ENCODE peak calls at places on chromosomes 5 and 9, in nine cellular contexts. One of them, this sample, is unnamed.
A peak's percentile ranks its signal among the peaks of the same experiment; 100 is the strongest.

GRCh38 chr5:159775890-159776289 is 140.4 kb upstream of the ADRA1B start:
- DNase-seq in NCI-H1092 treated with DMSO at 0.1 percent for 48 hours: no peak
- DNase-seq in upper lobe of left lung: no peak
- DNase-seq in activated naive CD8-positive, alpha-beta T cell treated with anti-CD3 and anti-CD28 coated beads, Interleukin-2, amount 50 U/mL, for 16 hours: no peak
- DNase-seq in stimulated activated CD4-positive, alpha-beta T cell treated with anti-CD3 and anti-CD28 coated beads, Interleukin-4, amount 100 ng/mL, for 48 hours: no peak
- DNase-seq in activated B cell treated with CpG ODN at 0.5 μM for 24 hours: no peak
- DNase-seq in NCI-H2081: no peak
- DNase-seq in GF-D8: no peak
- DNase-seq in stimulated activated naive CD8-positive, alpha-beta T cell treated with anti-CD3 and anti-CD28 coated beads, Interleukin-15, amount 100 ng/mL, for 72 hours: no peak
- DNase-seq in this sample: no peak

GRCh38 chr5:96288845-96289185 is 144.2 kb downstream of the PCSK1 start:
- DNase-seq in activated B cell treated with CpG ODN at 0.5 μM for 24 hours: no peak
- DNase-seq in NCI-H2081: no peak
- DNase-seq in stimulated activated CD4-positive, alpha-beta T cell treated with anti-CD3 and anti-CD28 coated beads, Interleukin-4, amount 100 ng/mL, for 48 hours: no peak
- DNase-seq in GF-D8: no peak
- DNase-seq in NCI-H1092 treated with DMSO at 0.1 percent for 48 hours: no peak
- DNase-seq in stimulated activated naive CD8-positive, alpha-beta T cell treated with anti-CD3 and anti-CD28 coated beads, Interleukin-15, amount 100 ng/mL, for 72 hours: no peak
- DNase-seq in upper lobe of left lung: no peak
- DNase-seq in activated naive CD8-positive, alpha-beta T cell treated with anti-CD3 and anti-CD28 coated beads, Interleukin-2, amount 50 U/mL, for 16 hours: no peak
- DNase-seq in this sample: no peak

GRCh38 chr5:156475831-156476551 is 149.0 kb downstream of the SGCD start:
- DNase-seq in stimulated activated CD4-positive, alpha-beta T cell treated with anti-CD3 and anti-CD28 coated beads, Interleukin-4, amount 100 ng/mL, for 48 hours: no peak
- DNase-seq in upper lobe of left lung: no peak
- DNase-seq in NCI-H2081: no peak
- DNase-seq in GF-D8: no peak
- DNase-seq in stimulated activated naive CD8-positive, alpha-beta T cell treated with anti-CD3 and anti-CD28 coated beads, Interleukin-15, amount 100 ng/mL, for 72 hours: no peak
- DNase-seq in NCI-H1092 treated with DMSO at 0.1 percent for 48 hours: no peak
- DNase-seq in activated B cell treated with CpG ODN at 0.5 μM for 24 hours: no peak
- DNase-seq in activated naive CD8-positive, alpha-beta T cell treated with anti-CD3 and anti-CD28 coated beads, Interleukin-2, amount 50 U/mL, for 16 hours: no peak
- DNase-seq in this sample: no peak

GRCh38 chr5:74243634-74244033 is 396.9 kb downstream of the ENC1 start:
- DNase-seq in NCI-H2081: no peak
- DNase-seq in stimulated activated naive CD8-positive, alpha-beta T cell treated with anti-CD3 and anti-CD28 coated beads, Interleukin-15, amount 100 ng/mL, for 72 hours: no peak
- DNase-seq in NCI-H1092 treated with DMSO at 0.1 percent for 48 hours: no peak
- DNase-seq in stimulated activated CD4-positive, alpha-beta T cell treated with anti-CD3 and anti-CD28 coated beads, Interleukin-4, amount 100 ng/mL, for 48 hours: no peak
- DNase-seq in GF-D8: no peak
- DNase-seq in upper lobe of left lung: no peak
- DNase-seq in activated naive CD8-positive, alpha-beta T cell treated with anti-CD3 and anti-CD28 coated beads, Interleukin-2, amount 50 U/mL, for 16 hours: no peak
- DNase-seq in activated B cell treated with CpG ODN at 0.5 μM for 24 hours: no peak
- DNase-seq in this sample: no peak

GRCh38 chr5:141865406-141865805 is 12.8 kb downstream of the PCDH1 start:
- DNase-seq in activated naive CD8-positive, alpha-beta T cell treated with anti-CD3 and anti-CD28 coated beads, Interleukin-2, amount 50 U/mL, for 16 hours: no peak
- DNase-seq in stimulated activated CD4-positive, alpha-beta T cell treated with anti-CD3 and anti-CD28 coated beads, Interleukin-4, amount 100 ng/mL, for 48 hours: no peak
- DNase-seq in NCI-H1092 treated with DMSO at 0.1 percent for 48 hours: no peak
- DNase-seq in upper lobe of left lung: no peak
- DNase-seq in GF-D8: no peak
- DNase-seq in stimulated activated naive CD8-positive, alpha-beta T cell treated with anti-CD3 and anti-CD28 coated beads, Interleukin-15, amount 100 ng/mL, for 72 hours: no peak
- DNase-seq in activated B cell treated with CpG ODN at 0.5 μM for 24 hours: no peak
- DNase-seq in NCI-H2081: no peak
- DNase-seq in this sample: no peak

GRCh38 chr9:5643005-5643624 is 14.2 kb downstream of the RIC1 start:
- DNase-seq in stimulated activated naive CD8-positive, alpha-beta T cell treated with anti-CD3 and anti-CD28 coated beads, Interleukin-15, amount 100 ng/mL, for 72 hours: no peak
- DNase-seq in activated B cell treated with CpG ODN at 0.5 μM for 24 hours: no peak
- DNase-seq in NCI-H2081: no peak
- DNase-seq in NCI-H1092 treated with DMSO at 0.1 percent for 48 hours: no peak
- DNase-seq in activated naive CD8-positive, alpha-beta T cell treated with anti-CD3 and anti-CD28 coated beads, Interleukin-2, amount 50 U/mL, for 16 hours: no peak
- DNase-seq in stimulated activated CD4-positive, alpha-beta T cell treated with anti-CD3 and anti-CD28 coated beads, Interleukin-4, amount 100 ng/mL, for 48 hours: no peak
- DNase-seq in GF-D8: no peak
- DNase-seq in upper lobe of left lung: no peak
- DNase-seq in this sample: no peak

GRCh38 chr9:110252509-110253139 is 3.7 kb downstream of the TXN start:
- DNase-seq in NCI-H2081: no peak
- DNase-seq in stimulated activated naive CD8-positive, alpha-beta T cell treated with anti-CD3 and anti-CD28 coated beads, Interleukin-15, amount 100 ng/mL, for 72 hours: no peak
- DNase-seq in NCI-H1092 treated with DMSO at 0.1 percent for 48 hours: no peak
- DNase-seq in activated naive CD8-positive, alpha-beta T cell treated with anti-CD3 and anti-CD28 coated beads, Interleukin-2, amount 50 U/mL, for 16 hours: no peak
- DNase-seq in activated B cell treated with CpG ODN at 0.5 μM for 24 hours: no peak
- DNase-seq in upper lobe of left lung: no peak
- DNase-seq in stimulated activated CD4-positive, alpha-beta T cell treated with anti-CD3 and anti-CD28 coated beads, Interleukin-4, amount 100 ng/mL, for 48 hours: no peak
- DNase-seq in GF-D8: no peak
- DNase-seq in this sample: no peak

GRCh38 chr5:173969167-173970049 is 19.6 kb upstream of the C5orf47 start:
- DNase-seq in stimulated activated CD4-positive, alpha-beta T cell treated with anti-CD3 and anti-CD28 coated beads, Interleukin-4, amount 100 ng/mL, for 48 hours: no peak
- DNase-seq in NCI-H2081: no peak
- DNase-seq in activated B cell treated with CpG ODN at 0.5 μM for 24 hours: no peak
- DNase-seq in NCI-H1092 treated with DMSO at 0.1 percent for 48 hours: no peak
- DNase-seq in upper lobe of left lung: peak; percentile 39
- DNase-seq in stimulated activated naive CD8-positive, alpha-beta T cell treated with anti-CD3 and anti-CD28 coated beads, Interleukin-15, amount 100 ng/mL, for 72 hours: no peak
- DNase-seq in GF-D8: no peak
- DNase-seq in activated naive CD8-positive, alpha-beta T cell treated with anti-CD3 and anti-CD28 coated beads, Interleukin-2, amount 50 U/mL, for 16 hours: no peak
- DNase-seq in this sample: no peak

GRCh38 chr5:14250094-14250777 is 107.1 kb downstream of the TRIO start:
- DNase-seq in stimulated activated CD4-positive, alpha-beta T cell treated with anti-CD3 and anti-CD28 coated beads, Interleukin-4, amount 100 ng/mL, for 48 hours: no peak
- DNase-seq in NCI-H1092 treated with DMSO at 0.1 percent for 48 hours: peak; percentile 84
- DNase-seq in activated naive CD8-positive, alpha-beta T cell treated with anti-CD3 and anti-CD28 coated beads, Interleukin-2, amount 50 U/mL, for 16 hours: no peak
- DNase-seq in activated B cell treated with CpG ODN at 0.5 μM for 24 hours: no peak
- DNase-seq in GF-D8: peak; percentile 55
- DNase-seq in stimulated activated naive CD8-positive, alpha-beta T cell treated with anti-CD3 and anti-CD28 coated beads, Interleukin-15, amount 100 ng/mL, for 72 hours: no peak
- DNase-seq in NCI-H2081: peak; percentile 82
- DNase-seq in upper lobe of left lung: peak; percentile 50
- DNase-seq in this sample: no peak

GRCh38 chr9:25094518-25094917 is 548.8 kb upstream of the IZUMO3 start:
- DNase-seq in NCI-H1092 treated with DMSO at 0.1 percent for 48 hours: no peak
- DNase-seq in NCI-H2081: no peak
- DNase-seq in activated B cell treated with CpG ODN at 0.5 μM for 24 hours: no peak
- DNase-seq in stimulated activated naive CD8-positive, alpha-beta T cell treated with anti-CD3 and anti-CD28 coated beads, Interleukin-15, amount 100 ng/mL, for 72 hours: no peak
- DNase-seq in stimulated activated CD4-positive, alpha-beta T cell treated with anti-CD3 and anti-CD28 coated beads, Interleukin-4, amount 100 ng/mL, for 48 hours: no peak
- DNase-seq in GF-D8: no peak
- DNase-seq in upper lobe of left lung: no peak
- DNase-seq in activated naive CD8-positive, alpha-beta T cell treated with anti-CD3 and anti-CD28 coated beads, Interleukin-2, amount 50 U/mL, for 16 hours: no peak
- DNase-seq in this sample: no peak

GRCh38 chr9:68869020-68869419 is 144.9 kb downstream of the PRKACG start:
- DNase-seq in upper lobe of left lung: no peak
- DNase-seq in NCI-H1092 treated with DMSO at 0.1 percent for 48 hours: no peak
- DNase-seq in activated naive CD8-positive, alpha-beta T cell treated with anti-CD3 and anti-CD28 coated beads, Interleukin-2, amount 50 U/mL, for 16 hours: no peak
- DNase-seq in GF-D8: no peak
- DNase-seq in stimulated activated CD4-positive, alpha-beta T cell treated with anti-CD3 and anti-CD28 coated beads, Interleukin-4, amount 100 ng/mL, for 48 hours: no peak
- DNase-seq in NCI-H2081: no peak
- DNase-seq in activated B cell treated with CpG ODN at 0.5 μM for 24 hours: no peak
- DNase-seq in stimulated activated naive CD8-positive, alpha-beta T cell treated with anti-CD3 and anti-CD28 coated beads, Interleukin-15, amount 100 ng/mL, for 72 hours: no peak
- DNase-seq in this sample: no peak

GRCh38 chr5:176647870-176648466 is 684 bp downstream of the TSPAN17 start:
- DNase-seq in activated naive CD8-positive, alpha-beta T cell treated with anti-CD3 and anti-CD28 coated beads, Interleukin-2, amount 50 U/mL, for 16 hours: no peak
- DNase-seq in NCI-H1092 treated with DMSO at 0.1 percent for 48 hours: peak; percentile 10
- DNase-seq in stimulated activated CD4-positive, alpha-beta T cell treated with anti-CD3 and anti-CD28 coated beads, Interleukin-4, amount 100 ng/mL, for 48 hours: no peak
- DNase-seq in NCI-H2081: no peak
- DNase-seq in stimulated activated naive CD8-positive, alpha-beta T cell treated with anti-CD3 and anti-CD28 coated beads, Interleukin-15, amount 100 ng/mL, for 72 hours: no peak
- DNase-seq in upper lobe of left lung: peak; percentile 66
- DNase-seq in GF-D8: no peak
- DNase-seq in activated B cell treated with CpG ODN at 0.5 μM for 24 hours: no peak
- DNase-seq in this sample: no peak

GRCh38 chr5:93359296-93359957 is 221.6 kb downstream of the NR2F1-AS1 start:
- DNase-seq in NCI-H2081: no peak
- DNase-seq in stimulated activated CD4-positive, alpha-beta T cell treated with anti-CD3 and anti-CD28 coated beads, Interleukin-4, amount 100 ng/mL, for 48 hours: no peak
- DNase-seq in activated B cell treated with CpG ODN at 0.5 μM for 24 hours: no peak
- DNase-seq in GF-D8: no peak
- DNase-seq in stimulated activated naive CD8-positive, alpha-beta T cell treated with anti-CD3 and anti-CD28 coated beads, Interleukin-15, amount 100 ng/mL, for 72 hours: no peak
- DNase-seq in NCI-H1092 treated with DMSO at 0.1 percent for 48 hours: peak; percentile 21
- DNase-seq in upper lobe of left lung: no peak
- DNase-seq in activated naive CD8-positive, alpha-beta T cell treated with anti-CD3 and anti-CD28 coated beads, Interleukin-2, amount 50 U/mL, for 16 hours: no peak
- DNase-seq in this sample: no peak

GRCh38 chr9:14692918-14693861 is at the start of gene ZDHHC21:
- DNase-seq in activated B cell treated with CpG ODN at 0.5 μM for 24 hours: peak; percentile 60
- DNase-seq in stimulated activated CD4-positive, alpha-beta T cell treated with anti-CD3 and anti-CD28 coated beads, Interleukin-4, amount 100 ng/mL, for 48 hours: peak; percentile 39
- DNase-seq in NCI-H1092 treated with DMSO at 0.1 percent for 48 hours: peak; percentile 89
- DNase-seq in NCI-H2081: peak; percentile 73
- DNase-seq in upper lobe of left lung: peak; percentile 75
- DNase-seq in stimulated activated naive CD8-positive, alpha-beta T cell treated with anti-CD3 and anti-CD28 coated beads, Interleukin-15, amount 100 ng/mL, for 72 hours: peak; percentile 64
- DNase-seq in activated naive CD8-positive, alpha-beta T cell treated with anti-CD3 and anti-CD28 coated beads, Interleukin-2, amount 50 U/mL, for 16 hours: peak; percentile 15
- DNase-seq in GF-D8: peak; percentile 35
- DNase-seq in this sample: peak; percentile 39

GRCh38 chr9:6215562-6215961 is at the start of gene IL33:
- DNase-seq in NCI-H2081: peak; percentile 8
- DNase-seq in activated naive CD8-positive, alpha-beta T cell treated with anti-CD3 and anti-CD28 coated beads, Interleukin-2, amount 50 U/mL, for 16 hours: no peak
- DNase-seq in NCI-H1092 treated with DMSO at 0.1 percent for 48 hours: peak; percentile 37
- DNase-seq in stimulated activated naive CD8-positive, alpha-beta T cell treated with anti-CD3 and anti-CD28 coated beads, Interleukin-15, amount 100 ng/mL, for 72 hours: no peak
- DNase-seq in stimulated activated CD4-positive, alpha-beta T cell treated with anti-CD3 and anti-CD28 coated beads, Interleukin-4, amount 100 ng/mL, for 48 hours: no peak
- DNase-seq in GF-D8: no peak
- DNase-seq in activated B cell treated with CpG ODN at 0.5 μM for 24 hours: no peak
- DNase-seq in upper lobe of left lung: no peak
- DNase-seq in this sample: no peak

GRCh38 chr5:158958048-158958994 is 141.4 kb downstream of the EBF1 start:
- DNase-seq in activated B cell treated with CpG ODN at 0.5 μM for 24 hours: no peak
- DNase-seq in upper lobe of left lung: no peak
- DNase-seq in NCI-H2081: no peak
- DNase-seq in NCI-H1092 treated with DMSO at 0.1 percent for 48 hours: no peak
- DNase-seq in GF-D8: no peak
- DNase-seq in stimulated activated CD4-positive, alpha-beta T cell treated with anti-CD3 and anti-CD28 coated beads, Interleukin-4, amount 100 ng/mL, for 48 hours: no peak
- DNase-seq in activated naive CD8-positive, alpha-beta T cell treated with anti-CD3 and anti-CD28 coated beads, Interleukin-2, amount 50 U/mL, for 16 hours: no peak
- DNase-seq in stimulated activated naive CD8-positive, alpha-beta T cell treated with anti-CD3 and anti-CD28 coated beads, Interleukin-15, amount 100 ng/mL, for 72 hours: no peak
- DNase-seq in this sample: no peak

GRCh38 chr5:149175346-149176113 is 34.2 kb downstream of the ABLIM3 start:
- DNase-seq in GF-D8: no peak
- DNase-seq in NCI-H2081: no peak
- DNase-seq in upper lobe of left lung: no peak
- DNase-seq in activated B cell treated with CpG ODN at 0.5 μM for 24 hours: no peak
- DNase-seq in stimulated activated CD4-positive, alpha-beta T cell treated with anti-CD3 and anti-CD28 coated beads, Interleukin-4, amount 100 ng/mL, for 48 hours: no peak
- DNase-seq in NCI-H1092 treated with DMSO at 0.1 percent for 48 hours: no peak
- DNase-seq in stimulated activated naive CD8-positive, alpha-beta T cell treated with anti-CD3 and anti-CD28 coated beads, Interleukin-15, amount 100 ng/mL, for 72 hours: no peak
- DNase-seq in activated naive CD8-positive, alpha-beta T cell treated with anti-CD3 and anti-CD28 coated beads, Interleukin-2, amount 50 U/mL, for 16 hours: no peak
- DNase-seq in this sample: no peak

GRCh38 chr5:101045689-101046088 is 142.6 kb upstream of the ST8SIA4 start:
- DNase-seq in NCI-H2081: no peak
- DNase-seq in stimulated activated naive CD8-positive, alpha-beta T cell treated with anti-CD3 and anti-CD28 coated beads, Interleukin-15, amount 100 ng/mL, for 72 hours: no peak
- DNase-seq in upper lobe of left lung: no peak
- DNase-seq in activated naive CD8-positive, alpha-beta T cell treated with anti-CD3 and anti-CD28 coated beads, Interleukin-2, amount 50 U/mL, for 16 hours: no peak
- DNase-seq in activated B cell treated with CpG ODN at 0.5 μM for 24 hours: no peak
- DNase-seq in NCI-H1092 treated with DMSO at 0.1 percent for 48 hours: no peak
- DNase-seq in GF-D8: no peak
- DNase-seq in stimulated activated CD4-positive, alpha-beta T cell treated with anti-CD3 and anti-CD28 coated beads, Interleukin-4, amount 100 ng/mL, for 48 hours: no peak
- DNase-seq in this sample: no peak

GRCh38 chr5:178385472-178385853 is 152.9 kb upstream of the PHYKPL start:
- DNase-seq in stimulated activated naive CD8-positive, alpha-beta T cell treated with anti-CD3 and anti-CD28 coated beads, Interleukin-15, amount 100 ng/mL, for 72 hours: no peak
- DNase-seq in NCI-H1092 treated with DMSO at 0.1 percent for 48 hours: no peak
- DNase-seq in activated B cell treated with CpG ODN at 0.5 μM for 24 hours: no peak
- DNase-seq in activated naive CD8-positive, alpha-beta T cell treated with anti-CD3 and anti-CD28 coated beads, Interleukin-2, amount 50 U/mL, for 16 hours: no peak
- DNase-seq in NCI-H2081: no peak
- DNase-seq in GF-D8: no peak
- DNase-seq in upper lobe of left lung: no peak
- DNase-seq in stimulated activated CD4-positive, alpha-beta T cell treated with anti-CD3 and anti-CD28 coated beads, Interleukin-4, amount 100 ng/mL, for 48 hours: no peak
- DNase-seq in this sample: peak; percentile 72

GRCh38 chr5:61299254-61299653 is 32.8 kb upstream of the ZSWIM6 start:
- DNase-seq in activated naive CD8-positive, alpha-beta T cell treated with anti-CD3 and anti-CD28 coated beads, Interleukin-2, amount 50 U/mL, for 16 hours: no peak
- DNase-seq in stimulated activated naive CD8-positive, alpha-beta T cell treated with anti-CD3 and anti-CD28 coated beads, Interleukin-15, amount 100 ng/mL, for 72 hours: no peak
- DNase-seq in upper lobe of left lung: no peak
- DNase-seq in NCI-H1092 treated with DMSO at 0.1 percent for 48 hours: no peak
- DNase-seq in GF-D8: no peak
- DNase-seq in NCI-H2081: no peak
- DNase-seq in activated B cell treated with CpG ODN at 0.5 μM for 24 hours: no peak
- DNase-seq in stimulated activated CD4-positive, alpha-beta T cell treated with anti-CD3 and anti-CD28 coated beads, Interleukin-4, amount 100 ng/mL, for 48 hours: no peak
- DNase-seq in this sample: no peak

GRCh38 chr9:87677776-87678587 is 47.9 kb upstream of the CTSL start:
- DNase-seq in stimulated activated CD4-positive, alpha-beta T cell treated with anti-CD3 and anti-CD28 coated beads, Interleukin-4, amount 100 ng/mL, for 48 hours: no peak
- DNase-seq in stimulated activated naive CD8-positive, alpha-beta T cell treated with anti-CD3 and anti-CD28 coated beads, Interleukin-15, amount 100 ng/mL, for 72 hours: no peak
- DNase-seq in NCI-H1092 treated with DMSO at 0.1 percent for 48 hours: no peak
- DNase-seq in GF-D8: no peak
- DNase-seq in upper lobe of left lung: no peak
- DNase-seq in activated naive CD8-positive, alpha-beta T cell treated with anti-CD3 and anti-CD28 coated beads, Interleukin-2, amount 50 U/mL, for 16 hours: no peak
- DNase-seq in NCI-H2081: no peak
- DNase-seq in activated B cell treated with CpG ODN at 0.5 μM for 24 hours: no peak
- DNase-seq in this sample: no peak

This sample was measured in HL-60.